ENCODE peak calls at places on chromosomes 13 and 19, in ten cellular contexts. One of them, this sample, is unnamed.

GRCh38 chr13:113364371-113364932 is 522 bp upstream of the GRTP1 start:
- DNase-seq in T-helper 17 cell: no peak
- DNase-seq in Calu3: no peak
- DNase-seq in effector CD4-positive, alpha-beta T cell: no peak
- DNase-seq in activated CD8-positive, alpha-beta memory T cell treated with anti-CD3 and anti-CD28 coated beads for 1 hour: no peak
- DNase-seq in ureter: no peak
- DNase-seq in hippocampal formation: no peak
- DNase-seq in neural crest cell: peak
- DNase-seq in kidney: peak
- DNase-seq in GM20000: no peak
- DNase-seq in this sample: no peak

GRCh38 chr19:2041686-2042484 is 9.2 kb downstream of the MKNK2 start:
- DNase-seq in Calu3: peak
- DNase-seq in activated CD8-positive, alpha-beta memory T cell treated with anti-CD3 and anti-CD28 coated beads for 1 hour: peak
- DNase-seq in neural crest cell: peak
- DNase-seq in effector CD4-positive, alpha-beta T cell: peak
- DNase-seq in ureter: peak
- DNase-seq in T-helper 17 cell: peak
- DNase-seq in GM20000: peak
- DNase-seq in hippocampal formation: peak
- DNase-seq in kidney: peak
- DNase-seq in this sample: peak

GRCh38 chr13:59666504-59666903 is 497.2 kb downstream of the DIAPH3 start:
- DNase-seq in neural crest cell: no peak
- DNase-seq in effector CD4-positive, alpha-beta T cell: no peak
- DNase-seq in ureter: no peak
- DNase-seq in Calu3: no peak
- DNase-seq in kidney: no peak
- DNase-seq in hippocampal formation: no peak
- DNase-seq in GM20000: no peak
- DNase-seq in activated CD8-positive, alpha-beta memory T cell treated with anti-CD3 and anti-CD28 coated beads for 1 hour: no peak
- DNase-seq in T-helper 17 cell: no peak
- DNase-seq in this sample: no peak

GRCh38 chr13:72221276-72221962 is 354.4 kb upstream of the DACH1 start:
- DNase-seq in Calu3: peak
- DNase-seq in T-helper 17 cell: no peak
- DNase-seq in GM20000: peak
- DNase-seq in kidney: peak
- DNase-seq in activated CD8-positive, alpha-beta memory T cell treated with anti-CD3 and anti-CD28 coated beads for 1 hour: no peak
- DNase-seq in neural crest cell: peak
- DNase-seq in effector CD4-positive, alpha-beta T cell: no peak
- DNase-seq in hippocampal formation: no peak
- DNase-seq in ureter: no peak
- DNase-seq in this sample: no peak

GRCh38 chr19:1901940-1902404 is 3.2 kb upstream of the ADAT3 start:
- DNase-seq in Calu3: no peak
- DNase-seq in kidney: no peak
- DNase-seq in T-helper 17 cell: no peak
- DNase-seq in effector CD4-positive, alpha-beta T cell: no peak
- DNase-seq in GM20000: no peak
- DNase-seq in ureter: no peak
- DNase-seq in hippocampal formation: peak
- DNase-seq in activated CD8-positive, alpha-beta memory T cell treated with anti-CD3 and anti-CD28 coated beads for 1 hour: no peak
- DNase-seq in neural crest cell: no peak
- DNase-seq in this sample: no peak

GRCh38 chr19:13152854-13153626 is 2.8 kb downstream of the IER2 start:
- DNase-seq in ureter: peak
- DNase-seq in Calu3: peak
- DNase-seq in GM20000: peak
- DNase-seq in effector CD4-positive, alpha-beta T cell: peak
- DNase-seq in neural crest cell: peak
- DNase-seq in T-helper 17 cell: peak
- DNase-seq in hippocampal formation: peak
- DNase-seq in activated CD8-positive, alpha-beta memory T cell treated with anti-CD3 and anti-CD28 coated beads for 1 hour: peak
- DNase-seq in kidney: peak
- DNase-seq in this sample: peak

GRCh38 chr13:35716186-35716585 is 239.7 kb upstream of the MAB21L1 start:
- DNase-seq in neural crest cell: no peak
- DNase-seq in effector CD4-positive, alpha-beta T cell: no peak
- DNase-seq in hippocampal formation: no peak
- DNase-seq in GM20000: no peak
- DNase-seq in ureter: no peak
- DNase-seq in Calu3: peak
- DNase-seq in kidney: no peak
- DNase-seq in T-helper 17 cell: no peak
- DNase-seq in activated CD8-positive, alpha-beta memory T cell treated with anti-CD3 and anti-CD28 coated beads for 1 hour: no peak
- DNase-seq in this sample: no peak

GRCh38 chr19:41548954-41549688 is 26.8 kb upstream of the CEACAM21 start:
- DNase-seq in effector CD4-positive, alpha-beta T cell: peak
- DNase-seq in activated CD8-positive, alpha-beta memory T cell treated with anti-CD3 and anti-CD28 coated beads for 1 hour: peak
- DNase-seq in neural crest cell: peak
- DNase-seq in kidney: no peak
- DNase-seq in hippocampal formation: no peak
- DNase-seq in Calu3: no peak
- DNase-seq in GM20000: peak
- DNase-seq in T-helper 17 cell: peak
- DNase-seq in ureter: no peak
- DNase-seq in this sample: no peak

GRCh38 chr13:103625194-103625593 is 559.0 kb upstream of the SLC10A2 start:
- DNase-seq in ureter: no peak
- DNase-seq in GM20000: no peak
- DNase-seq in activated CD8-positive, alpha-beta memory T cell treated with anti-CD3 and anti-CD28 coated beads for 1 hour: no peak
- DNase-seq in neural crest cell: no peak
- DNase-seq in T-helper 17 cell: no peak
- DNase-seq in Calu3: no peak
- DNase-seq in effector CD4-positive, alpha-beta T cell: no peak
- DNase-seq in kidney: no peak
- DNase-seq in hippocampal formation: no peak
- DNase-seq in this sample: no peak

GRCh38 chr13:40609972-40610726 is 56.3 kb downstream of the FOXO1 start:
- DNase-seq in kidney: no peak
- DNase-seq in T-helper 17 cell: no peak
- DNase-seq in activated CD8-positive, alpha-beta memory T cell treated with anti-CD3 and anti-CD28 coated beads for 1 hour: no peak
- DNase-seq in Calu3: no peak
- DNase-seq in effector CD4-positive, alpha-beta T cell: no peak
- DNase-seq in ureter: no peak
- DNase-seq in GM20000: no peak
- DNase-seq in neural crest cell: no peak
- DNase-seq in hippocampal formation: no peak
- DNase-seq in this sample: no peak

GRCh38 chr13:51623473-51623872 is 39.2 kb downstream of the WDFY2 start:
- DNase-seq in neural crest cell: no peak
- DNase-seq in ureter: no peak
- DNase-seq in activated CD8-positive, alpha-beta memory T cell treated with anti-CD3 and anti-CD28 coated beads for 1 hour: no peak
- DNase-seq in GM20000: no peak
- DNase-seq in kidney: no peak
- DNase-seq in T-helper 17 cell: no peak
- DNase-seq in effector CD4-positive, alpha-beta T cell: no peak
- DNase-seq in hippocampal formation: no peak
- DNase-seq in Calu3: no peak
- DNase-seq in this sample: no peak

GRCh38 chr13:57630661-57631606 is 610 bp upstream of the PCDH17 start:
- DNase-seq in kidney: no peak
- DNase-seq in GM20000: peak
- DNase-seq in ureter: no peak
- DNase-seq in activated CD8-positive, alpha-beta memory T cell treated with anti-CD3 and anti-CD28 coated beads for 1 hour: no peak
- DNase-seq in T-helper 17 cell: no peak
- DNase-seq in effector CD4-positive, alpha-beta T cell: no peak
- DNase-seq in hippocampal formation: peak
- DNase-seq in Calu3: no peak
- DNase-seq in neural crest cell: peak
- DNase-seq in this sample: peak

GRCh38 chr13:26679411-26679810 is 81.2 kb downstream of the GPR12 start:
- DNase-seq in ureter: no peak
- DNase-seq in activated CD8-positive, alpha-beta memory T cell treated with anti-CD3 and anti-CD28 coated beads for 1 hour: no peak
- DNase-seq in neural crest cell: no peak
- DNase-seq in effector CD4-positive, alpha-beta T cell: no peak
- DNase-seq in T-helper 17 cell: no peak
- DNase-seq in kidney: no peak
- DNase-seq in GM20000: no peak
- DNase-seq in Calu3: no peak
- DNase-seq in hippocampal formation: no peak
- DNase-seq in this sample: no peak

GRCh38 chr19:33456845-33457220 is 64.8 kb downstream of the PEPD start:
- DNase-seq in T-helper 17 cell: no peak
- DNase-seq in kidney: no peak
- DNase-seq in neural crest cell: no peak
- DNase-seq in GM20000: no peak
- DNase-seq in ureter: no peak
- DNase-seq in Calu3: no peak
- DNase-seq in activated CD8-positive, alpha-beta memory T cell treated with anti-CD3 and anti-CD28 coated beads for 1 hour: no peak
- DNase-seq in effector CD4-positive, alpha-beta T cell: no peak
- DNase-seq in hippocampal formation: no peak
- DNase-seq in this sample: no peak

GRCh38 chr19:30320466-30320865 is 51.7 kb upstream of the ZNF536 start:
- DNase-seq in activated CD8-positive, alpha-beta memory T cell treated with anti-CD3 and anti-CD28 coated beads for 1 hour: no peak
- DNase-seq in ureter: no peak
- DNase-seq in Calu3: no peak
- DNase-seq in neural crest cell: no peak
- DNase-seq in kidney: no peak
- DNase-seq in hippocampal formation: no peak
- DNase-seq in T-helper 17 cell: no peak
- DNase-seq in effector CD4-positive, alpha-beta T cell: no peak
- DNase-seq in GM20000: no peak
- DNase-seq in this sample: no peak

GRCh38 chr19:42480335-42481095 is 37.8 kb upstream of the CXCL17 start:
- DNase-seq in Calu3: peak
- DNase-seq in ureter: no peak
- DNase-seq in neural crest cell: no peak
- DNase-seq in hippocampal formation: no peak
- DNase-seq in T-helper 17 cell: no peak
- DNase-seq in effector CD4-positive, alpha-beta T cell: no peak
- DNase-seq in GM20000: no peak
- DNase-seq in activated CD8-positive, alpha-beta memory T cell treated with anti-CD3 and anti-CD28 coated beads for 1 hour: no peak
- DNase-seq in kidney: no peak
- DNase-seq in this sample: no peak

GRCh38 chr13:108270442-108270841 is 924 bp downstream of the TNFSF13B start:
- DNase-seq in activated CD8-positive, alpha-beta memory T cell treated with anti-CD3 and anti-CD28 coated beads for 1 hour: no peak
- DNase-seq in kidney: no peak
- DNase-seq in effector CD4-positive, alpha-beta T cell: no peak
- DNase-seq in T-helper 17 cell: no peak
- DNase-seq in Calu3: no peak
- DNase-seq in neural crest cell: no peak
- DNase-seq in GM20000: no peak
- DNase-seq in ureter: no peak
- DNase-seq in hippocampal formation: no peak
- DNase-seq in this sample: no peak

GRCh38 chr13:73056054-73056962 is 2.5 kb upstream of the KLF5 start:
- DNase-seq in ureter: no peak
- DNase-seq in GM20000: no peak
- DNase-seq in neural crest cell: no peak
- DNase-seq in activated CD8-positive, alpha-beta memory T cell treated with anti-CD3 and anti-CD28 coated beads for 1 hour: no peak
- DNase-seq in hippocampal formation: no peak
- DNase-seq in Calu3: no peak
- DNase-seq in effector CD4-positive, alpha-beta T cell: no peak
- DNase-seq in T-helper 17 cell: no peak
- DNase-seq in kidney: no peak
- DNase-seq in this sample: no peak

GRCh38 chr19:14479985-14480694 is 5.0 kb upstream of the PTGER1 start:
- DNase-seq in effector CD4-positive, alpha-beta T cell: peak
- DNase-seq in neural crest cell: peak
- DNase-seq in kidney: peak
- DNase-seq in Calu3: peak
- DNase-seq in GM20000: peak
- DNase-seq in hippocampal formation: no peak
- DNase-seq in activated CD8-positive, alpha-beta memory T cell treated with anti-CD3 and anti-CD28 coated beads for 1 hour: peak
- DNase-seq in T-helper 17 cell: peak
- DNase-seq in ureter: no peak
- DNase-seq in this sample: no peak

GRCh38 chr13:94858856-94859811 is 146.8 kb upstream of the SOX21 start:
- DNase-seq in Calu3: no peak
- DNase-seq in T-helper 17 cell: no peak
- DNase-seq in hippocampal formation: peak
- DNase-seq in kidney: no peak
- DNase-seq in neural crest cell: no peak
- DNase-seq in ureter: peak
- DNase-seq in effector CD4-positive, alpha-beta T cell: no peak
- DNase-seq in GM20000: no peak
- DNase-seq in activated CD8-positive, alpha-beta memory T cell treated with anti-CD3 and anti-CD28 coated beads for 1 hour: no peak
- DNase-seq in this sample: peak